ENCODE peak calls at places on chromosomes 6 and 20, in four cellular contexts. P is substantia nigra, U is uterus, J is MV-4-11. X is an unnamed sample.

GRCh38 chr20:4326194-4327065 is 311.1 kb upstream of the RNF24 start:
- DNase-seq in U (peak), P (no peak), J (peak), X (no peak)

GRCh38 chr6:15357832-15358231 is 112.0 kb downstream of the JARID2 start:
- DNase-seq in P (no peak), J (no peak), U (no peak), X (no peak)

GRCh38 chr6:4253604-4254211 is 118.3 kb upstream of the ECI2 start:
- DNase-seq in J (no peak), P (no peak), U (peak), X (no peak)

GRCh38 chr20:15653396-15654207 is 919.6 kb downstream of the KIF16B start:
- DNase-seq in J (no peak), U (no peak), P (no peak), X (no peak)

GRCh38 chr6:149410557-149410956 is 10.5 kb downstream of the SUMO4 start:
- DNase-seq in J (peak), P (no peak), U (no peak), X (no peak)

GRCh38 chr6:39688494-39688893 is 36.7 kb downstream of the KIF6 start:
- DNase-seq in P (no peak), U (no peak), J (peak), X (peak)

GRCh38 chr6:144347933-144348332 is 62.8 kb downstream of the UTRN start:
- DNase-seq in U (no peak), P (no peak), J (no peak), X (no peak)

GRCh38 chr6:34922177-34922663 is 33.2 kb downstream of the ANKS1A start:
- DNase-seq in J (no peak), P (no peak), U (no peak), X (no peak)

GRCh38 chr6:161417712-161418457 is 144.0 kb upstream of the AGPAT4 start:
- DNase-seq in J (no peak), P (no peak), U (no peak), X (peak)

GRCh38 chr6:8969747-8970146 is 534.4 kb upstream of the SLC35B3 start:
- DNase-seq in P (no peak), J (no peak), U (no peak), X (no peak)

GRCh38 chr20:2871555-2872303 is 1.6 kb upstream of the PTPRA start:
- DNase-seq in J (no peak), P (no peak), U (no peak), X (no peak)

GRCh38 chr6:13915566-13916229 is 9.1 kb upstream of the RNF182 start:
- DNase-seq in U (no peak), P (peak), J (no peak), X (no peak)

GRCh38 chr6:11575408-11576033 is 38.0 kb downstream of the TMEM170B start:
- DNase-seq in P (peak), J (peak), U (peak), X (peak)

GRCh38 chr6:156087487-156087886 is 631.8 kb upstream of the NOX3 start:
- DNase-seq in P (no peak), U (no peak), J (no peak), X (no peak)

GRCh38 chr6:84411060-84411629 is 183.7 kb upstream of the CEP162 start:
- DNase-seq in P (no peak), J (no peak), U (no peak), X (no peak)

GRCh38 chr20:51402201-51402600 is 140.3 kb downstream of the NFATC2 start:
- DNase-seq in U (no peak), P (peak), J (peak), X (no peak)

X was measured in tibial nerve.